ENCODE peak calls at places on chromosome 22, in eight cellular contexts. B is A549, O is IMR-90, N is SK-N-SH, U is GM12878, M is HepG2, D is H1, X is K562. L is an unnamed sample.

GRCh38 chr22:47084226-47084625 is 321.8 kb downstream of the TBC1D22A start:
- DNase-seq in B (no peak), O (no peak), N (no peak), U (no peak), M (no peak), D (no peak), X (no peak), L (peak)

GRCh38 chr22:19941365-19942070 is at the start of the genes COMT and TXNRD2:
- DNase-seq in B (peak), O (peak), N (peak), U (no peak), M (no peak), D (no peak), X (peak), L (peak)

GRCh38 chr22:26949193-26949592 is 291.8 kb downstream of the MIAT start:
- DNase-seq in B (no peak), O (peak), N (no peak), U (no peak), M (no peak), D (no peak), X (no peak), L (peak)

GRCh38 chr22:30753701-30754100 is 59.0 kb downstream of the OSBP2 start:
- DNase-seq in B (no peak), O (no peak), N (no peak), U (no peak), M (no peak), D (no peak), X (no peak), L (no peak)

GRCh38 chr22:35938226-35938625 is 90.4 kb downstream of the RBFOX2 start:
- DNase-seq in B (no peak), O (no peak), N (no peak), U (no peak), M (no peak), D (no peak), X (no peak), L (no peak)

GRCh38 chr22:21984793-21985192 is 2.2 kb upstream of the TOP3B start:
- DNase-seq in B (no peak), O (peak), N (no peak), U (no peak), M (no peak), D (peak), X (peak), L (peak)

GRCh38 chr22:29765905-29766631 is 739 bp downstream of the ZMAT5 start:
- DNase-seq in B (no peak), O (no peak), N (peak), U (no peak), M (peak), D (no peak), X (peak), L (peak)

GRCh38 chr22:35140879-35141745 is 75.2 kb downstream of the ISX start:
- DNase-seq in B (no peak), O (no peak), N (peak), U (no peak), M (no peak), D (peak), X (peak), L (peak)

GRCh38 chr22:46966846-46967245 is 204.4 kb downstream of the TBC1D22A start:
- DNase-seq in B (no peak), O (no peak), N (no peak), U (no peak), M (no peak), D (no peak), X (no peak), L (no peak)

GRCh38 chr22:22855085-22855484 is 32.5 kb upstream of the IGLL5 start:
- DNase-seq in B (no peak), O (no peak), N (no peak), U (no peak), M (no peak), D (no peak), X (no peak), L (no peak)

GRCh38 chr22:30015229-30015797 is 65.0 kb upstream of the HORMAD2 start:
- DNase-seq in B (no peak), O (peak), N (no peak), U (no peak), M (no peak), D (no peak), X (no peak), L (no peak)

GRCh38 chr22:35480143-35480542 is 60.5 kb upstream of the RASD2 start:
- DNase-seq in B (no peak), O (peak), N (no peak), U (no peak), M (no peak), D (no peak), X (no peak), L (no peak)

GRCh38 chr22:23677701-23677995 is 13.2 kb upstream of the RGL4 start:
- DNase-seq in B (no peak), O (no peak), N (no peak), U (no peak), M (no peak), D (no peak), X (no peak), L (no peak)

GRCh38 chr22:50687829-50688228 is 15.2 kb downstream of the SHANK3 start:
- DNase-seq in B (no peak), O (no peak), N (no peak), U (no peak), M (no peak), D (no peak), X (no peak), L (no peak)

GRCh38 chr22:20013382-20013871 is 3.2 kb downstream of the ARVCF start:
- DNase-seq in B (no peak), O (peak), N (peak), U (no peak), M (peak), D (peak), X (peak), L (peak)

GRCh38 chr22:31211862-31212730 is at the start of gene LIMK2:
- DNase-seq in B (peak), O (peak), N (peak), U (peak), M (peak), D (peak), X (peak), L (peak)

GRCh38 chr22:31344369-31345330 is 1.5 kb downstream of the PATZ1 start:
- DNase-seq in B (no peak), O (peak), N (peak), U (no peak), M (no peak), D (no peak), X (no peak), L (peak)

GRCh38 chr22:49979587-49980264 is 19.2 kb downstream of the PIM3 start:
- DNase-seq in B (peak), O (no peak), N (peak), U (no peak), M (peak), D (no peak), X (peak), L (peak)

GRCh38 chr22:35380537-35381423 is at the start of gene HMOX1:
- DNase-seq in B (peak), O (peak), N (peak), U (no peak), M (peak), D (no peak), X (no peak), L (peak)

GRCh38 chr22:21714784-21715183 is 20.8 kb downstream of the YPEL1 start:
- DNase-seq in B (no peak), O (peak), N (no peak), U (no peak), M (no peak), D (no peak), X (no peak), L (no peak)

GRCh38 chr22:26756675-26757293 is 99.4 kb downstream of the MIAT start:
- DNase-seq in B (no peak), O (peak), N (peak), U (no peak), M (no peak), D (no peak), X (peak), L (peak)

GRCh38 chr22:19811811-19812771 is 42.6 kb downstream of the GNB1L start:
- DNase-seq in B (no peak), O (no peak), N (peak), U (no peak), M (no peak), D (no peak), X (no peak), L (no peak)

GRCh38 chr22:45163074-45163416 is 680 bp upstream of the NUP50 start:
- DNase-seq in B (peak), O (peak), N (peak), U (no peak), M (no peak), D (no peak), X (peak), L (no peak)

GRCh38 chr22:46707305-46707704 is 30.7 kb downstream of the CERK start:
- DNase-seq in B (no peak), O (no peak), N (no peak), U (no peak), M (no peak), D (no peak), X (no peak), L (no peak)

GRCh38 chr22:46377566-46378498 is 42.3 kb downstream of the TRMU start:
- DNase-seq in B (peak), O (no peak), N (no peak), U (no peak), M (peak), D (peak), X (no peak), L (peak)

GRCh38 chr22:47133263-47133662 is 370.8 kb downstream of the TBC1D22A start:
- DNase-seq in B (no peak), O (no peak), N (no peak), U (no peak), M (no peak), D (no peak), X (no peak), L (no peak)

GRCh38 chr22:46660604-46661201 is 40.5 kb downstream of the GRAMD4 start:
- DNase-seq in B (no peak), O (no peak), N (peak), U (no peak), M (peak), D (no peak), X (no peak), L (no peak)

GRCh38 chr22:30248484-30248883 is 1.9 kb upstream of the LIF start:
- DNase-seq in B (no peak), O (no peak), N (no peak), U (no peak), M (no peak), D (no peak), X (no peak), L (no peak)

GRCh38 chr22:27435839-27436581 is 365.5 kb downstream of the MN1 start:
- DNase-seq in B (no peak), O (peak), N (peak), U (no peak), M (no peak), D (no peak), X (no peak), L (no peak)

GRCh38 chr22:46462726-46463371 is 74.6 kb downstream of the CELSR1 start:
- DNase-seq in B (peak), O (peak), N (no peak), U (no peak), M (no peak), D (no peak), X (no peak), L (no peak)

GRCh38 chr22:31106001-31106571 is 1.3 kb downstream of the SELENOM start:
- DNase-seq in B (no peak), O (no peak), N (no peak), U (no peak), M (no peak), D (no peak), X (no peak), L (no peak)

GRCh38 chr22:45451988-45452387 is 38.5 kb downstream of the RIBC2 start:
- DNase-seq in B (no peak), O (no peak), N (no peak), U (no peak), M (no peak), D (no peak), X (no peak), L (no peak)

GRCh38 chr22:49847751-49848689 is 5.6 kb upstream of the ZBED4 start:
- DNase-seq in B (no peak), O (no peak), N (peak), U (no peak), M (no peak), D (no peak), X (no peak), L (no peak)

GRCh38 chr22:19915287-19915954 is 26.2 kb upstream of the COMT start:
- DNase-seq in B (no peak), O (no peak), N (no peak), U (no peak), M (no peak), D (no peak), X (no peak), L (no peak)

GRCh38 chr22:39994046-39994565 is 648 bp upstream of the FAM83F start:
- DNase-seq in B (no peak), O (peak), N (no peak), U (no peak), M (no peak), D (no peak), X (peak), L (no peak)
- TF ChIP-seq USF2 in B (no peak), O (no peak), N (no peak), U (no peak), M (no peak), D (no peak), X (no peak), L (no peak)

GRCh38 chr22:17269224-17269606 is 50.0 kb upstream of the ADA2 start:
- DNase-seq in B (no peak), O (no peak), N (no peak), U (no peak), M (no peak), D (no peak), X (no peak), L (no peak)

GRCh38 chr22:17268501-17269223 is 49.4 kb upstream of the ADA2 start:
- DNase-seq in B (no peak), O (no peak), N (no peak), U (no peak), M (no peak), D (no peak), X (peak), L (no peak)

GRCh38 chr22:17267661-17268330 is 48.6 kb upstream of the ADA2 start:
- DNase-seq in B (no peak), O (no peak), N (no peak), U (no peak), M (no peak), D (no peak), X (no peak), L (no peak)

GRCh38 chr22:17271711-17272451 is 52.6 kb upstream of the ADA2 start:
- DNase-seq in B (no peak), O (no peak), N (no peak), U (no peak), M (no peak), D (no peak), X (no peak), L (no peak)

DNA sequence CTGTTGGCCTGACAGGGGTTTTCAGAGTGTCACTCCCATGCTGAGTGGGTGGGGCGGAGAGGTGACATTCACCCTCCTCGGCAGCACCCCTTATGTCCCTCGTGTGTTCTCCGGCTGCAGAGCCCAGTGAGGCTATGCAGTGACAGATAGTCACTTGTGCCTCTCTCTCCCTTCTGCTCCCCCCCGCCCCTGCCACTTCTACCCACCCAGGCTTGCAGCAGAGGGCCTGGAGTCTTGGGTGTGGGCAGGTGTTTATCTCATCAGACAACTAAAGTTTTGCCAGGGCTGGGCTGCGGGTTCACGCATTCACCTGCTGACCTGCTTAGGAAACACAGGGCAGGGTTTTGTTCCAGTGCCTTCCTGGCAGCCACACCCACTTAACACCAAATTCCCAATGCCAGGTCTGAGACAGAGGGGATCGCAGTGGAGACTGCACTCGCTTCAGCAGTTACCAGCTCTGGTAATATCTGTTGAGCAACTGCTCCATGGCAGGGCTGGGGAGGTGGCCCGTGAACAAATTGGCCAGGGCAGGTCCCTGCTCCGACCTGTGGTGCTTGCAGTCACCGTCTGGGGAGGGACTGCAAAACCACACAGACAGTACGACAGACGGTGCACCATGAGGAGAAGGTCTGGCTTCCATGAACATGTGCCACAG is 50.5 kb upstream of the ADA2 start:
- DNase-seq in B (no peak), O (no peak), N (no peak), U (no peak), M (no peak), D (no peak), X (no peak), L (no peak)
- TF ChIP-seq USF2 in B (no peak), O (no peak), N (no peak), U (no peak), M (no peak), D (no peak), X (no peak), L (no peak)

DNA sequence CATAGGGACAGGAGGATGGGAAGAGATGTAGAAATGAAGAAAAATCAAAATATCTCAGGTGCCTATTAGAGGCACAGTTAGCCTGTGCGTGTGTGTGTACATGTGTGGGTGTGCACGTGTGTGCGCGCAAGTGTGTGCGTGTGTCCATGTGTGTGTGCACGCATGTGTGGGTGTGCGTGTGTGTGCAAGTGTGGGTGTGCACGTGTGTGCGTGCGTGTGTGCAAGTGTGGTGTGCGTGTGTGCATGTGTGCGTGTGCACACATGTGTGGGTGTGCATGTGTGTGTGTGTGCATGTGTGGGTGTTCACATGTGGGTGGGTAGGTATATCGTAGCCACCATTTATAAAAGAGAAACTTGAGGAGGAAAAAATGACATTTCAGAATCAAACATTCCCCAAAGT is 9.4 kb downstream of the CRYBB2 start:
- DNase-seq in B (no peak), O (no peak), N (no peak), U (no peak), M (no peak), D (no peak), X (no peak), L (no peak)
- TF ChIP-seq USF2 in B (no peak), O (no peak), N (no peak), U (no peak), M (no peak), D (no peak), X (no peak), L (no peak)

GRCh38 chr22:37229805-37230672 is 14.0 kb downstream of the RAC2 start:
- DNase-seq in B (no peak), O (peak), N (no peak), U (peak), M (no peak), D (no peak), X (peak), L (no peak)
- TF ChIP-seq USF2 in B (no peak), O (no peak), N (no peak), U (no peak), M (no peak), D (no peak), X (no peak), L (no peak)